ENCODE peak calls at places on chromosome X, in six cellular contexts. J is mesendoderm, N is IMR-90, I is H9, H is mesenchymal stem cell, S is H1. D is an unnamed sample.
A peak's percentile ranks its signal among the peaks of the same experiment; 100 is the strongest.

GRCh38 chrX:102934624-102935023 is 2.4 kb upstream of the RAB40AL start:
- DNase-seq in S (peak; percentile 48), J (peak; percentile 27), H (peak; percentile 26), I (no peak), N (peak; percentile 4), D (peak; percentile 21)

GRCh38 chrX:149074429-149074828 is 430.7 kb downstream of the IDS start:
- DNase-seq in J (peak; percentile 1), H (peak; percentile 8), N (no peak), S (no peak), I (no peak), D (no peak)

GRCh38 chrX:50941638-50942037 is 31.1 kb downstream of the BMP15 start:
- DNase-seq in J (peak; percentile 19), I (peak; percentile 48), N (no peak), S (peak; percentile 40), H (no peak), D (no peak)

GRCh38 chrX:107684956-107685385 is 56.7 kb downstream of the PRPS1 start:
- DNase-seq in J (peak; percentile 80), S (no peak), H (peak; percentile 67), I (peak; percentile 78), N (no peak), D (no peak)

GRCh38 chrX:130105226-130105625 is 5.1 kb downstream of the ELF4 start:
- DNase-seq in J (no peak), H (peak; percentile 48), S (no peak), I (no peak), N (no peak), D (no peak)

GRCh38 chrX:120468071-120468470 is 1.0 kb downstream of the LAMP2 start:
- DNase-seq in S (no peak), I (no peak), N (no peak), H (peak; percentile 6), J (no peak), D (no peak)

GRCh38 chrX:120456973-120457372 is 12.1 kb downstream of the LAMP2 start:
- DNase-seq in S (no peak), N (peak; percentile 21), I (no peak), J (no peak), H (no peak), D (no peak)

GRCh38 chrX:106619797-106620196 is 8.0 kb downstream of the RADX start:
- DNase-seq in H (peak; percentile 2), J (peak; percentile 2), N (peak; percentile 11), I (no peak), S (no peak), D (no peak)

GRCh38 chrX:74449322-74449936 is 28.1 kb downstream of the SLC16A2 start:
- DNase-seq in H (no peak), J (no peak), S (no peak), N (peak; percentile 6), I (no peak), D (no peak)

GRCh38 chrX:56733459-56734046 is 4.5 kb downstream of the NBDY start:
- DNase-seq in N (peak; percentile 47), I (no peak), J (peak; percentile 34), S (peak; percentile 44), H (peak; percentile 65), D (no peak)

GRCh38 chrX:94751611-94752010 is 1077.6 kb downstream of the FAM133A start:
- DNase-seq in I (no peak), H (no peak), S (no peak), J (peak; percentile 56), N (no peak), D (peak; percentile 1)

GRCh38 chrX:21153503-21153902 is 220.7 kb upstream of the CNKSR2 start:
- DNase-seq in H (peak; percentile 29), S (no peak), J (peak; percentile 19), N (peak; percentile 4), I (no peak), D (no peak)

GRCh38 chrX:10811093-10811492 is 190.7 kb upstream of the MID1 start:
- DNase-seq in S (no peak), H (no peak), N (peak; percentile 17), J (no peak), I (no peak), D (no peak)

GRCh38 chrX:70444326-70445196 is at the start of gene DLG3:
- DNase-seq in H (peak; percentile 26), N (peak; percentile 51), J (peak; percentile 56), I (peak; percentile 64), S (peak; percentile 66), D (no peak)

GRCh38 chrX:53239474-53239873 is 14.5 kb upstream of the KDM5C start:
- DNase-seq in J (peak; percentile 61), S (peak; percentile 49), I (peak; percentile 46), H (no peak), N (no peak), D (no peak)

GRCh38 chrX:18173494-18174180 is 47.0 kb downstream of the BEND2 start:
- DNase-seq in J (no peak), N (no peak), I (no peak), H (no peak), S (no peak), D (no peak)

GRCh38 chrX:111447298-111447697 is 35.3 kb upstream of the DCX start:
- DNase-seq in N (no peak), I (peak; percentile 57), J (peak; percentile 42), H (peak; percentile 6), S (peak; percentile 53), D (peak; percentile 23)

GRCh38 chrX:118255921-118256320 is 90.0 kb upstream of the WDR44 start:
- DNase-seq in N (no peak), S (no peak), H (no peak), I (no peak), J (no peak), D (no peak)

GRCh38 chrX:119427024-119427794 is 28.1 kb downstream of the SLC25A43 start:
- DNase-seq in I (no peak), S (no peak), J (no peak), N (peak; percentile 34), H (peak; percentile 18), D (no peak)

GRCh38 chrX:140447150-140447549 is 57.7 kb downstream of the SOX3 start:
- DNase-seq in J (peak; percentile 19), S (no peak), N (no peak), H (no peak), I (no peak), D (no peak)

GRCh38 chrX:54288277-54288676 is 69.6 kb downstream of the WNK3 start:
- DNase-seq in S (no peak), N (peak; percentile 0), J (no peak), I (no peak), H (peak; percentile 0), D (no peak)

GRCh38 chrX:119040432-119040831 is 32.4 kb upstream of the CT47C1 start:
- DNase-seq in H (no peak), J (peak; percentile 31), S (no peak), I (no peak), N (no peak), D (no peak)

GRCh38 chrX:17931855-17932254 is 70.8 kb upstream of the RAI2 start:
- DNase-seq in S (peak; percentile 42), I (peak; percentile 41), J (no peak), N (no peak), H (no peak), D (no peak)

GRCh38 chrX:134512566-134512965 is 52.6 kb downstream of the HPRT1 start:
- DNase-seq in S (no peak), N (peak; percentile 89), H (peak; percentile 84), I (no peak), J (peak; percentile 84), D (no peak)

DNA sequence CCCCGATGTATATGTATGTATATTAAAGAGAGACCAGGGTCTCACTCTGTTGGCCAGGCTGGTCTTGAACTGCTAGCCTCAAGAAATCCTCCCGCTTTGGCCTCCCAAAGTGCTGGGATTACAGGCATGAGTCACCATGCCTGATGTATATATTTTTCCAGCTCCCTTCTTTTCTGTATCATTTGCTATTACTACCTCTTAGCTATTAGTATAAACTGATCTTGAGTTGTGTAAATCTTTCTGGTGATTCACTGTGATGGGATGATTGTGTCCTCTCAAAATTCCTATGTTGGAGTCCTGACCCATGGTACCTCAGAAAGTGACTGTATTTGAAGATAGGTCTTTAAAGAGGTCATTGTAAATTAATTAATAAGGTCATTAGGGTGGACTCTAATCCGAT is 53.1 kb downstream of the HPRT1 start:
- DNase-seq in I (no peak), J (no peak), S (no peak), N (peak; percentile 74), H (peak; percentile 70), D (no peak)
- H2BK15ac ChIP-seq in I (no peak overlapping the region), J (no peak overlapping the region), S (no peak overlapping the region), N (peak overlapping the region; percentile 50), H (no peak overlapping the region), D (no peak overlapping the region)

GRCh38 chrX:68929332-68930150 is 100.7 kb downstream of the EFNB1 start:
- DNase-seq in H (peak; percentile 62), I (no peak), J (peak; percentile 16), N (peak; percentile 85), S (no peak), D (no peak)

GRCh38 chrX:68930576-68931317 is 101.9 kb downstream of the EFNB1 start:
- DNase-seq in J (peak; percentile 10), I (no peak), S (no peak), N (no peak), H (no peak), D (no peak)

GRCh38 chrX:68928401-68928800 is 99.6 kb downstream of the EFNB1 start:
- DNase-seq in H (no peak), I (no peak), J (no peak), S (no peak), N (no peak), D (no peak)

GRCh38 chrX:68931345-68931744 is 102.5 kb downstream of the EFNB1 start:
- DNase-seq in J (no peak), I (no peak), N (no peak), S (no peak), H (no peak), D (no peak)

GRCh38 chrX:68927178-68927577 is 98.4 kb downstream of the EFNB1 start:
- DNase-seq in J (peak; percentile 16), H (no peak), I (no peak), S (no peak), N (no peak), D (no peak)
- H3K4ac ChIP-seq in J (no peak overlapping the region), H (no peak overlapping the region), I (no peak overlapping the region), S (no peak overlapping the region), N (no peak overlapping the region), D (no peak overlapping the region)

GRCh38 chrX:47581731-47582647 is at the start of gene TIMP1:
- DNase-seq in I (peak; percentile 88), S (peak; percentile 70), N (peak; percentile 93), J (peak; percentile 94), H (peak; percentile 95), D (peak; percentile 56)
- H2BK120ac ChIP-seq in I (no peak within 1 kb of the TSS), S (peak within 1 kb of the TSS; percentile 43), N (peak within 1 kb of the TSS; percentile 90), J (no peak within 1 kb of the TSS), H (peak within 1 kb of the TSS; percentile 79), D (no peak within 1 kb of the TSS)

DNA sequence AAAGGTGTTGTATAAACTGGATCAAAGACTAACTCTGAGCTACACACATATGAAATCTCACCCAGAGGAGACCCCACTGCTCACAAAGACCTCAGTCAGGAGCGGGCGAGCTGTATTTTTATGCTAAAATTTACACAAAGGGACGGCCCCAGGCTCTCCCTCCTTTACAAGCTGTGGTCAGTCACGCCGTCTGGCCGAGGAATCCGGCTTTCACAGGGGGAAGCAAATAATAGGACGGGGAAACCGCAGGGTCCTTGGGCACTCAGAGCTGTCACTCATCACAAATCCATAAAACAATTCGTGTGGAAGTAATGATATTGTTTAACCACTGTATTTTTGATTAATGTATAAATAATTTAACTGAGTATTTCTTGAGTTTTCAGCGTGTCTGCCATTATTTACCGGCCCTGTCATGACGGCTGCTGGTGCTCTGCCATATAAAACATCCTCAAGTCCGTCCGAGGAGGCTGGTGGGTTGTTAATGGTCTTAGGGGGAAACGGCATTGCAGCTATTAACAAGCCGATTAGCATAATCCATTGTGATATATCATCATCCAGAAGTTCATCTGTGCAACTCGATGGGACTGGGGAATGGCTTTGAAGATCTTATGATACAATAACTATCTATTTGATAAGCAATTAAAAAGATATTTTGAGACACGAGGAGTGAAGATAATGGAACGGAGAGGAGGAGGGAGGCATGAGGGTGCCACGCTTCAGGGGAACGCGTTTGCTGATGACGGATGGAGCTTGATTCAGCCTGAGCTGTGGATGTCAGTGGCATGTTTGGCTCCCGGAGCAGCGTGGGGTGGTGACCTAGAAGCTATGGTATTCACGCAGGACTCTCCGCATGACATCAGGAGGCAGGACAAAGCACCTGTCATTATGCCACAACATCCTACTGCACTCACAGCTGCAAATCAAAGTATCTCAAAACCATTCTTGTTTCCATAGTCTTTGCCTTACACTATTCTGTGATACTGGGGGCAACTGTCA is 150.9 kb downstream of the SHOX start:
- DNase-seq in S (no peak), H (no peak), N (no peak), I (no peak), J (no peak), D (no peak)
- H2BK15ac ChIP-seq in S (peak overlapping the region; percentile 77), H (no peak overlapping the region), N (no peak overlapping the region), I (no peak overlapping the region), J (no peak overlapping the region), D (no peak overlapping the region)